ENCODE peak calls at places on chromosomes 16 and 17, in nine cellular contexts. W, U, X, F, R, T, G, D and K are unnamed samples.
A peak's percentile ranks its signal among the peaks of the same experiment; 100 is the strongest.

GRCh38 chr16:74700206-74701040 is at the start of gene MLKL:
- DNase-seq in W (peak; percentile 56), U (peak; percentile 47), X (peak; percentile 71), F (peak; percentile 38), R (peak; percentile 64), T (peak; percentile 68), G (peak; percentile 65), D (no peak), K (no peak)

GRCh38 chr16:7405166-7405565 is 72.5 kb downstream of the RBFOX1 start:
- DNase-seq in W (peak; percentile 47), U (no peak), X (peak; percentile 7), F (no peak), R (no peak), T (no peak), G (peak; percentile 25), D (peak; percentile 70), K (no peak)

GRCh38 chr17:74185786-74186185 is 17.7 kb upstream of the RPL38 start:
- DNase-seq in W (no peak), U (no peak), X (no peak), F (no peak), R (no peak), T (no peak), G (no peak), D (no peak), K (no peak)

GRCh38 chr16:66135376-66135775 is 231.1 kb upstream of the CDH5 start:
- DNase-seq in W (peak; percentile 72), U (no peak), X (no peak), F (peak; percentile 71), R (no peak), T (no peak), G (no peak), D (no peak), K (no peak)

GRCh38 chr16:65509172-65509571 is 387.3 kb upstream of the CDH11 start:
- DNase-seq in W (no peak), U (no peak), X (no peak), F (no peak), R (no peak), T (no peak), G (no peak), D (no peak), K (no peak)

GRCh38 chr17:30336369-30337171 is 2.7 kb upstream of the TMIGD1 start:
- DNase-seq in W (no peak), U (peak; percentile 23), X (peak; percentile 87), F (peak; percentile 14), R (peak; percentile 59), T (no peak), G (peak; percentile 75), D (no peak), K (no peak)

GRCh38 chr16:69444873-69445517 is 20.6 kb downstream of the CYB5B start:
- DNase-seq in W (no peak), U (no peak), X (peak; percentile 20), F (no peak), R (no peak), T (no peak), G (no peak), D (no peak), K (no peak)

GRCh38 chr16:76535-77272 is 1.3 kb upstream of the MPG start:
- DNase-seq in W (peak; percentile 84), U (no peak), X (peak; percentile 47), F (peak; percentile 75), R (no peak), T (peak; percentile 40), G (peak; percentile 48), D (no peak), K (no peak)

GRCh38 chr17:76354747-76355310 is 1.1 kb upstream of the PRPSAP1 start:
- DNase-seq in W (no peak), U (no peak), X (no peak), F (no peak), R (no peak), T (no peak), G (no peak), D (no peak), K (no peak)

GRCh38 chr16:10946308-10946707 is 1.9 kb downstream of the CLEC16A start:
- DNase-seq in W (no peak), U (no peak), X (no peak), F (peak; percentile 58), R (no peak), T (no peak), G (no peak), D (no peak), K (no peak)

GRCh38 chr17:48081858-48082257 is 19.4 kb downstream of the CBX1 start:
- DNase-seq in W (no peak), U (no peak), X (no peak), F (no peak), R (no peak), T (no peak), G (no peak), D (no peak), K (no peak)

GRCh38 chr16:14586637-14587036 is 43.4 kb downstream of the PARN start:
- DNase-seq in W (no peak), U (no peak), X (no peak), F (no peak), R (no peak), T (no peak), G (no peak), D (no peak), K (no peak)

GRCh38 chr16:48041861-48042435 is 113.8 kb downstream of the ABCC12 start:
- DNase-seq in W (no peak), U (no peak), X (no peak), F (no peak), R (no peak), T (no peak), G (no peak), D (no peak), K (no peak)

GRCh38 chr17:67557921-67558320 is 159.8 kb upstream of the NOL11 start:
- DNase-seq in W (no peak), U (no peak), X (no peak), F (peak; percentile 8), R (no peak), T (no peak), G (no peak), D (no peak), K (no peak)

GRCh38 chr16:82580293-82580900 is 46.4 kb upstream of the CDH13 start:
- DNase-seq in W (no peak), U (no peak), X (peak; percentile 27), F (peak; percentile 58), R (no peak), T (no peak), G (peak; percentile 11), D (peak; percentile 13), K (no peak)

GRCh38 chr17:246226-246625 is 64.8 kb upstream of the DOC2B start:
- DNase-seq in W (no peak), U (no peak), X (no peak), F (no peak), R (no peak), T (no peak), G (no peak), D (no peak), K (no peak)

GRCh38 chr17:80826955-80827645 is 164.5 kb upstream of the CHMP6 start:
- DNase-seq in W (peak; percentile 46), U (no peak), X (no peak), F (peak; percentile 98), R (no peak), T (no peak), G (no peak), D (peak; percentile 80), K (peak; percentile 55)
- H3K27ac ChIP-seq in W (no peak overlapping the region), U (no peak overlapping the region), X (no peak overlapping the region), F (peak overlapping the region; percentile 75), R (no peak overlapping the region), T (no peak overlapping the region), G (no peak overlapping the region), D (no peak overlapping the region), K (peak overlapping the region; percentile 45)

DNA sequence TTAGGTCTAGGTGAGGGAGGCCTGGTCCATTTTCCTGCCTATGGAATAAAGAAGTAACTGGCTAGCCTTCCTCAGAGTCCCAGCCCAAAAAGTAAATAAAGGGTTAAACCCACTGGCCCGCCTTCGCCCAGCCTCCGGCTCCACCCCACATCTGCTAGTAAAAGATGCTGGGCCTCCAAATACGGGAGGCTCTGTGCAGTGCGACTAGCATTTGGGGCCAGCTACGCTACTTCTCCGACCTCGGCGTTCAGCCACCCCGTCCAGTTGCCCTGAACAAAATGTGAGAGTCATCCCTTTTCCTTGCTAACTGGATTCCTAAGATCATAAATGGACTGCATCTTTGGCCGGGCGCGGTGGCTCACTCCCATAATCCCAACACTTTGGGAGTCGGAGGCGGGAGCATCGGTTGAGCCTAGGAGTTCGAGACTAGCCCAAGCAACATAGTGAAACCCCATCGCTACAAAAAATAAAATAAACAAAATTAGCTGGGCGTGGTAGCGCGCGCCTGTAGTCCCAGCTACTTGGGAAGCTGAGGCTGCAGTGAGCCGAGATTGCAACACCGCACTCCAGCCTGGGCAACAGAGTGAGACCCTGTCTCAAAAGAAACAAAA is 880 bp upstream of the MPP2 start:
- DNase-seq in W (peak; percentile 74), U (no peak), X (no peak), F (peak; percentile 47), R (peak; percentile 48), T (peak; percentile 37), G (peak; percentile 33), D (peak; percentile 75), K (peak; percentile 71)
- H3K27ac ChIP-seq in W (peak overlapping the region; percentile 16), U (no peak overlapping the region), X (peak overlapping the region; percentile 79), F (no peak overlapping the region), R (no peak overlapping the region), T (peak overlapping the region; percentile 85), G (no peak overlapping the region), D (peak overlapping the region; percentile 94), K (peak overlapping the region; percentile 98)

DNA sequence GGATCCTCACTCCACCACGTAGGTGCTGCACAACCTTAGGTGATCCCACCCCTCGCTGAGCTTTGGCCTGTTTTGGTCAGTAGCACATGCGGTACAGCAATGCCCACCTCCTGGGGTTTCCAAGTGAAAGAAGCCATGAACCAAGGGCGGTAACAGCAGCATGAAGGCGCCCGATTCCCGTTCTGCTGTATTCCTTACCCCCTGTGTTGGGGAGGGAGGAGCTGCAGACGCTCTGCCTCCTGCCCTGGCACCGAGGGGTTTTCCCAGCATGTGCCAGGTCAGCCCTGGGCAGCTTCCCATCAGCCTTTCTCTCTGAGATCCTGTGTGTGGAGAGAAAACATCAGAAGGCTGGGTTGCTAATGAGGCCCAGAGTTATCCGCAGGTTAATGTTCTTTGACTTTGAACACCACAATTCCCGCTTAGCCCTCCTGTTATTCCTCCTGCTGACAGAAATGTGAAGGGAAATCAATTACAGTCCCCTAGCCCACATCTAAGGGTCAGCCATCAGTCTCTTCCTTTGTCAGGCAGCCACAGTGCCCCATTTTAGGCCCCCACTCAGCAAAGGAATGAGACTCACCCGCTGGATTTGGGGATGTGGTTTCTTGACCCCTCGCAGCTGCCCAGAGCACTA is 168.3 kb downstream of the KATNIP start:
- DNase-seq in W (no peak), U (no peak), X (no peak), F (no peak), R (no peak), T (no peak), G (no peak), D (peak; percentile 68), K (peak; percentile 38)
- H3K27ac ChIP-seq in W (no peak overlapping the region), U (no peak overlapping the region), X (no peak overlapping the region), F (no peak overlapping the region), R (no peak overlapping the region), T (no peak overlapping the region), G (peak overlapping the region; percentile 57), D (peak overlapping the region; percentile 99), K (peak overlapping the region; percentile 99)

DNA sequence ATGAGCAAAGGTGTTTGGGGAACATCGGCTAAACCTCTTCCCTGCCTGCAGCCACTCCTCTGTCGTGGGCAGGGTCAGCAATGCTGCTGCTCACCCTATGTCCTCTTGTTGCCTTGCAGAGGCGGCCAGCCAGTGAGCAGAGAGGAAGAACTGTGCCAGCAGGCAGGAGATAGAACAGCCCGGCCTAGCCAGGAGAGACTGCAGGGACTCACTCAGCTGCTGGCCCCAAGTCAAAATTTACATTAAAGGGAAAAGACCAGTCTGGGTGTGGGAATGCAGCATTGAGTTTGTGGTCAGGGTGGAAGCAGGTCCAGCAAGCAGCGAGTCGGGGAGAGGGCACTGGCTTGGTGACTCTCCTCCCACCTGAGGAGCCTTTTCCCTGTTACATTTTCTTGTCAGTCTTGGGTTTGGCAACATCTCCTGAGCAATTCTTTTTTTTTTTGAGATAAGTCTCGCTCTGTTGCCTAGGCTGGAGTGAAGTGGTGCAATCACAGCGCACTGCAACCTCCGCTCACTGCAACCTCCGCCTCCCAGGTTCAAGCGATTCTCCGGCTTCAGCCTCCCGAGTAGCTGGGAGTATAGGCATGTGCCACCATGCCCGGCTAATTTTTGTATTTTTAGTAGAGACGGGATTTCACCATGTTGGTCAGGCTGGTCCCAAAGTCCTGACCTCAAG is 22.7 kb downstream of the LIG3 start:
- DNase-seq in W (peak; percentile 49), U (no peak), X (no peak), F (peak; percentile 53), R (no peak), T (no peak), G (no peak), D (no peak), K (no peak)
- H3K27ac ChIP-seq in W (peak overlapping the region; percentile 38), U (no peak overlapping the region), X (no peak overlapping the region), F (no peak overlapping the region), R (no peak overlapping the region), T (peak overlapping the region; percentile 34), G (no peak overlapping the region), D (no peak overlapping the region), K (peak overlapping the region; percentile 60)